ENCODE peak calls at places on chromosomes 16 and 17, in four cellular contexts. One of them, this sample, is unnamed.

GRCh38 chr17:78137392-78138203 is 7.0 kb downstream of the TMC8 start:
- DNase-seq in K562: peak; percentile 75
- DNase-seq in HepG2: no peak
- DNase-seq in GM12878: no peak
- DNase-seq in this sample: no peak

GRCh38 chr16:2987286-2987685 is 7.0 kb upstream of the PKMYT1 start:
- DNase-seq in K562: no peak
- DNase-seq in HepG2: no peak
- DNase-seq in GM12878: no peak
- DNase-seq in this sample: no peak

GRCh38 chr17:67784364-67785121 is 40.8 kb upstream of the BPTF start:
- DNase-seq in K562: peak; percentile 91
- DNase-seq in HepG2: no peak
- DNase-seq in GM12878: no peak
- DNase-seq in this sample: no peak

GRCh38 chr17:81315170-81315884 is 20.2 kb upstream of the SLC38A10 start:
- DNase-seq in K562: no peak
- DNase-seq in HepG2: no peak
- DNase-seq in GM12878: no peak
- DNase-seq in this sample: no peak

GRCh38 chr16:78829280-78829679 is 729.8 kb downstream of the WWOX start:
- DNase-seq in K562: no peak
- DNase-seq in HepG2: no peak
- DNase-seq in GM12878: no peak
- DNase-seq in this sample: no peak

GRCh38 chr16:31453255-31454204 is 5.8 kb upstream of the ARMC5 start:
- DNase-seq in K562: peak; percentile 63
- DNase-seq in HepG2: peak; percentile 75
- DNase-seq in GM12878: no peak
- DNase-seq in this sample: no peak

GRCh38 chr16:13630292-13630850 is 289.6 kb upstream of the ERCC4 start:
- DNase-seq in K562: no peak
- DNase-seq in HepG2: no peak
- DNase-seq in GM12878: no peak
- DNase-seq in this sample: no peak

GRCh38 chr17:81239714-81240555 is 817 bp downstream of the NDUFAF8 start:
- DNase-seq in K562: no peak
- DNase-seq in HepG2: no peak
- DNase-seq in GM12878: no peak
- DNase-seq in this sample: no peak

GRCh38 chr17:78669975-78670518 is 92.9 kb upstream of the DNAH17 start:
- DNase-seq in K562: no peak
- DNase-seq in HepG2: no peak
- DNase-seq in GM12878: no peak
- DNase-seq in this sample: no peak

GRCh38 chr17:42159796-42160551 is 5.2 kb upstream of the RAB5C start:
- DNase-seq in K562: no peak
- DNase-seq in HepG2: no peak
- DNase-seq in GM12878: no peak
- DNase-seq in this sample: no peak
- TF ChIP-seq FOXK2 in K562: no peak
- TF ChIP-seq FOXK2 in HepG2: no peak
- TF ChIP-seq FOXK2 in GM12878: no peak
- TF ChIP-seq FOXK2 in this sample: no peak

GRCh38 chr16:11232852-11233726 is 22.9 kb downstream of the SOCS1 start:
- DNase-seq in K562: peak; percentile 88
- DNase-seq in HepG2: no peak
- DNase-seq in GM12878: no peak
- DNase-seq in this sample: no peak
- TF ChIP-seq FOXK2 in K562: no peak
- TF ChIP-seq FOXK2 in HepG2: no peak
- TF ChIP-seq FOXK2 in GM12878: no peak
- TF ChIP-seq FOXK2 in this sample: no peak

GRCh38 chr16:23120562-23120961 is 28.7 kb downstream of the USP31 start:
- DNase-seq in K562: no peak
- DNase-seq in HepG2: no peak
- DNase-seq in GM12878: no peak
- DNase-seq in this sample: no peak

GRCh38 chr16:23119570-23119969 is 29.7 kb downstream of the USP31 start:
- DNase-seq in K562: no peak
- DNase-seq in HepG2: no peak
- DNase-seq in GM12878: no peak
- DNase-seq in this sample: no peak

GRCh38 chr16:23124315-23124714 is 24.9 kb downstream of the USP31 start:
- DNase-seq in K562: no peak
- DNase-seq in HepG2: no peak
- DNase-seq in GM12878: no peak
- DNase-seq in this sample: no peak

GRCh38 chr16:23122107-23122506 is 27.1 kb downstream of the USP31 start:
- DNase-seq in K562: no peak
- DNase-seq in HepG2: no peak
- DNase-seq in GM12878: no peak
- DNase-seq in this sample: no peak

DNA sequence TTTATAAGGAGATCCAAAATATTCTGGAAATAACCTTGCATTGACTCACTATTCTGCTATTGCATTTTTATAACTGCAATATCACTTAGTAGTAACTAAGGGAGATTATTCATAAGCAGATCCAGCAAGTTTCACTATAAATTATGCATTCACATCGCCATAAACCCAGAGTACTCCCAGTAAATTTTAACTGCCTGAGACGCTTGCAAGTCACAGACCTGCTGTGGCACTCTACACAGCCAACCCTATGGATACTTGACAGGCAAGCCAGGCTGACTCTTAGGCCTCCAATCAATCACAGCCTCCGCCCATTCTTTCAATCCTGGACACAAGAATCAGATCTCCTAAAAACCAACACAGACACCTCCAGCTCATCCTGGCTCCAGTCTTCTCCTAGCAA is 28.2 kb downstream of the USP31 start:
- DNase-seq in K562: no peak
- DNase-seq in HepG2: no peak
- DNase-seq in GM12878: no peak
- DNase-seq in this sample: no peak
- TF ChIP-seq FOXK2 in K562: no peak
- TF ChIP-seq FOXK2 in HepG2: no peak
- TF ChIP-seq FOXK2 in GM12878: no peak
- TF ChIP-seq FOXK2 in this sample: no peak

GRCh38 chr17:60506312-60506711 is 19.7 kb downstream of the APPBP2 start:
- DNase-seq in K562: peak; percentile 29
- DNase-seq in HepG2: peak; percentile 9
- DNase-seq in GM12878: no peak
- DNase-seq in this sample: no peak

GRCh38 chr17:60501589-60501988 is 24.5 kb downstream of the APPBP2 start:
- DNase-seq in K562: no peak
- DNase-seq in HepG2: no peak
- DNase-seq in GM12878: no peak
- DNase-seq in this sample: no peak

GRCh38 chr17:60502145-60502544 is 23.9 kb downstream of the APPBP2 start:
- DNase-seq in K562: no peak
- DNase-seq in HepG2: no peak
- DNase-seq in GM12878: no peak
- DNase-seq in this sample: no peak
- TF ChIP-seq FOXK2 in K562: no peak
- TF ChIP-seq FOXK2 in HepG2: no peak
- TF ChIP-seq FOXK2 in GM12878: no peak
- TF ChIP-seq FOXK2 in this sample: no peak

DNA sequence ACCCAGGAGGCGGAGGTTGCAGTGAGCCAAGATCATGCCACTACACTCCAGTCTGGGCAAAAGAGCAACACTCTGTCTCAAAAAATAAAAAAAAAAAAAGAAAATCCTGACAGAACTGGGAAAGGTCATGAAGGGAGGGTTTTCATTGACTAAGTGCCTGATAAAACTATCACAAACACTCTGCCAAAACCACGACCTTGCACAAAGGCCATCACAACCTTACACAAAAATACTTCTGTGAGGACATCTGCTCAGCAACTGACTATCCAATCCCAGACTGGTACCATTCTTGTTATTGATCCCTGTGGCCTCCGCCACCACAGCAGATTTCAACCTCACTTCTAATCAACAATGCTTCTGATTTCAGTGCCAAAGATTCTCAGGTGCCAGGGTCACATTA is 40.1 kb downstream of the MPHOSPH6 start:
- DNase-seq in K562: no peak
- DNase-seq in HepG2: no peak
- DNase-seq in GM12878: no peak
- DNase-seq in this sample: no peak
- TF ChIP-seq FOXK2 in K562: no peak
- TF ChIP-seq FOXK2 in HepG2: no peak
- TF ChIP-seq FOXK2 in GM12878: no peak
- TF ChIP-seq FOXK2 in this sample: no peak

DNA sequence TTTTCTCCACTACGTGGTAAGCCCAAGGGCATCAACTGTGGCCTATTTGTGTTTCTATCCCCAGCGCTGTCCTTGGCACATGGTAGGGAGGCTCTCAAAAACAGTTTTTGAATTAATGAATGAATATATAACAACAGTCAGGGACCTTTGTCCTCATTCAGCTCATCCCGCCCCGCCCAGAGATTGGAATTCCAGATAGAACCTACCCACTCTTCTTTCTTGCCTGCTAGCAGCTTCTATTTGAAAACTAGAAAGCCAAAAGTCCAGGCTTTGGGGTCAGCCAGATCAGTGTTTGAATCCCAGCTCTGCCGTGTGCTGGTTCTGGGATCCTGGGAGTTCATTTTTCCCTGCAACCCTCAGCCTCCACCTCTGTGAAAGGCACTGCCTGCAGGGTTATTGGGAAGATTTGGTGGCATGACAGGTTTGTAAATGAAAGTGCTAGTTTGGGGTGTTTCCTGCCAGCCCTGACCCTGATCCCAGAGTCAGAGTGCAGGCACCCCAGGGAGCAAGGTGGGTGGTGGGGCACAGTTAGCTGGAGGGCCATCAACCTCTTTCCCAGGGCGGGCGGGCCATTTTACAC is 4.5 kb downstream of the NHERF1 start:
- DNase-seq in K562: no peak
- DNase-seq in HepG2: peak; percentile 63
- DNase-seq in GM12878: no peak
- DNase-seq in this sample: no peak
- TF ChIP-seq FOXK2 in K562: no peak
- TF ChIP-seq FOXK2 in HepG2: no peak
- TF ChIP-seq FOXK2 in GM12878: no peak
- TF ChIP-seq FOXK2 in this sample: no peak

GRCh38 chr17:48100591-48101011 is 677 bp downstream of the CBX1 start:
- DNase-seq in K562: peak; percentile 43
- DNase-seq in HepG2: peak; percentile 54
- DNase-seq in GM12878: no peak
- DNase-seq in this sample: peak; percentile 60
- TF ChIP-seq FOXK2 in K562: no peak
- TF ChIP-seq FOXK2 in HepG2: no peak
- TF ChIP-seq FOXK2 in GM12878: no peak
- TF ChIP-seq FOXK2 in this sample: no peak

DNA sequence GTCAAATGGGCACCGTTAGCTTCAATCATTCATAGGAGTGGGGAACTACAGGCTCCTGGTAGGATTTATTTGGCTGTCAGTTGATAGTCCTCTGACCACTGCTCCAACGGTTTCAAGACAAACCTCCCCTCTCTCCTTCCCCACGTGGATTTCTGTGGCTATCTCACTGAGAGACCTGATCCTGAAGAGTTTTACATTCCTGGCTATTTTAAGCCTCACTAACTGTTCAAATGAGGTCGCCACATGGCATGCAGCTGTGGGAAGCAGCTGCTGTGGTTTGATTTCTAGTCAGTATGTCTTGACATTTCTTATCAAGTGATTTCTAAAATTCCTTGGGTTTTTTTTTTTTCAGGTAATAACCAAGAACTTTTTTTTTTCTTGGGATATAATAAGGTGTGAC is 38.3 kb downstream of the CDK5R1 start:
- DNase-seq in K562: no peak
- DNase-seq in HepG2: no peak
- DNase-seq in GM12878: no peak
- DNase-seq in this sample: no peak
- TF ChIP-seq FOXK2 in K562: no peak
- TF ChIP-seq FOXK2 in HepG2: no peak
- TF ChIP-seq FOXK2 in GM12878: no peak
- TF ChIP-seq FOXK2 in this sample: no peak